ENCODE peak calls at places on chromosomes 6 and 20, in five cellular contexts. B is fibroblast of mammary gland; Y is cardiac fibroblast; U is choroid plexus epithelial cell; M is CD8-positive, alpha-beta T cell. S is an unnamed sample.
A peak's percentile ranks its signal among the peaks of the same experiment; 100 is the strongest.

GRCh38 chr6:111589366-111589765 is 16.3 kb downstream of the TRAF3IP2 start:
- DNase-seq in Y (peak; percentile 94), M (no peak), U (peak; percentile 58), B (peak; percentile 96), S (peak; percentile 91)

GRCh38 chr20:57088436-57088835 is 178.0 kb downstream of the BMP7 start:
- DNase-seq in U (no peak), B (no peak), M (no peak), Y (no peak), S (no peak)

GRCh38 chr6:27678449-27678848 is 205.5 kb upstream of the ZNF184 start:
- DNase-seq in M (no peak), Y (no peak), B (no peak), U (no peak), S (no peak)

GRCh38 chr20:46715292-46715756 is 5.9 kb downstream of the SLC2A10 start:
- DNase-seq in U (peak; percentile 45), M (no peak), Y (peak; percentile 85), B (peak; percentile 88), S (peak; percentile 83)

GRCh38 chr6:23633986-23634385 is 492.0 kb upstream of the NRSN1 start:
- DNase-seq in M (no peak), B (no peak), U (no peak), Y (no peak), S (no peak)

GRCh38 chr6:52787917-52788316 is 15.7 kb downstream of the GSTA1 start:
- DNase-seq in Y (no peak), U (no peak), B (no peak), M (no peak), S (no peak)

GRCh38 chr6:149108398-149109100 is 209.0 kb upstream of the TAB2 start:
- DNase-seq in M (no peak), U (peak; percentile 49), B (no peak), Y (no peak), S (no peak)

GRCh38 chr20:13017235-13017634 is 8.5 kb downstream of the SPTLC3 start:
- DNase-seq in B (peak; percentile 74), U (peak; percentile 83), M (no peak), Y (peak; percentile 78), S (peak; percentile 58)

GRCh38 chr6:46893648-46894047 is 28.1 kb downstream of the ADGRF5 start:
- DNase-seq in Y (peak; percentile 41), B (no peak), M (no peak), U (no peak), S (no peak)

GRCh38 chr20:19961298-19961697 is 55.9 kb upstream of the NAA20 start:
- DNase-seq in B (no peak), Y (no peak), M (no peak), U (no peak), S (no peak)

GRCh38 chr6:61711849-61712248 is 574.2 kb downstream of the KHDRBS2 start:
- DNase-seq in M (no peak), Y (no peak), U (no peak), B (no peak), S (no peak)

GRCh38 chr6:37006793-37007339 is 1.4 kb downstream of the FGD2 start:
- DNase-seq in M (no peak), U (no peak), B (peak; percentile 41), Y (peak; percentile 26), S (peak; percentile 14)

GRCh38 chr6:152671146-152671545 is 26.6 kb upstream of the MYCT1 start:
- DNase-seq in B (no peak), Y (peak; percentile 34), U (peak; percentile 30), M (no peak), S (peak; percentile 52)

GRCh38 chr6:123383718-123384117 is 253.0 kb downstream of the TRDN start:
- DNase-seq in U (no peak), M (no peak), B (no peak), Y (no peak), S (no peak)

GRCh38 chr20:17650816-17651760 is 31.0 kb downstream of the RRBP1 start:
- DNase-seq in B (peak; percentile 78), M (no peak), U (no peak), Y (peak; percentile 53), S (peak; percentile 46)

GRCh38 chr20:51372176-51372803 is 170.2 kb downstream of the NFATC2 start:
- DNase-seq in Y (peak; percentile 76), B (peak; percentile 72), M (peak; percentile 37), U (peak; percentile 86), S (peak; percentile 76)

GRCh38 chr6:6697620-6698019 is 109.1 kb downstream of the LY86 start:
- DNase-seq in Y (no peak), B (no peak), U (no peak), M (no peak), S (no peak)

GRCh38 chr6:6695711-6696048 is 107.2 kb downstream of the LY86 start:
- DNase-seq in U (no peak), M (no peak), Y (peak; percentile 48), B (peak; percentile 67), S (peak; percentile 42)

GRCh38 chr6:6694825-6695710 is 106.5 kb downstream of the LY86 start:
- DNase-seq in M (no peak), U (no peak), Y (peak; percentile 33), B (no peak), S (no peak)

GRCh38 chr6:6696867-6697531 is 108.5 kb downstream of the LY86 start:
- DNase-seq in M (no peak), U (peak; percentile 79), Y (peak; percentile 70), B (peak; percentile 78), S (peak; percentile 81)

DNA sequence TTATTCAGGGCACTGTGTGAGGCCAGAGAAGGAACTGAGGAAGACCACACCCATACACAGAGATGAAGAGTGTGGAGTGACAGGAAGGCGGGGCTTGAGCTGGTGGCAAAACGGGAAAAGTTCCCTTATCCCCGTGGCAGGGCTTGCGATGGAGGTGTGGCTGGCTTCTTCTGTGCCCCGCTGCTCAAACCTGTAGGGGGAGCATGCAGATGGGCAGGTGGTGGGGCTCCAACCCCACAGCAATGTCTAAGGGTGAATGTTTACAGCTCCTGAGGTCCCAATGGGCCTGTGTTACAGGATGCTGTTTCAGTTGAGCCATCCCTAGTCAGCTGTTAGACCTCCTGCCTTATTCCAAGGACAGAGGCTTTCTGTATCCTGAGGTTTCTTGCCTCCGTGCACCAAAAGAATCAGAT is 105.9 kb downstream of the LY86 start:
- DNase-seq in Y (no peak), M (no peak), U (no peak), B (no peak), S (no peak)
- TF ChIP-seq CTCF in Y (no peak), M (no peak), U (no peak), B (no peak), S (no peak)

DNA sequence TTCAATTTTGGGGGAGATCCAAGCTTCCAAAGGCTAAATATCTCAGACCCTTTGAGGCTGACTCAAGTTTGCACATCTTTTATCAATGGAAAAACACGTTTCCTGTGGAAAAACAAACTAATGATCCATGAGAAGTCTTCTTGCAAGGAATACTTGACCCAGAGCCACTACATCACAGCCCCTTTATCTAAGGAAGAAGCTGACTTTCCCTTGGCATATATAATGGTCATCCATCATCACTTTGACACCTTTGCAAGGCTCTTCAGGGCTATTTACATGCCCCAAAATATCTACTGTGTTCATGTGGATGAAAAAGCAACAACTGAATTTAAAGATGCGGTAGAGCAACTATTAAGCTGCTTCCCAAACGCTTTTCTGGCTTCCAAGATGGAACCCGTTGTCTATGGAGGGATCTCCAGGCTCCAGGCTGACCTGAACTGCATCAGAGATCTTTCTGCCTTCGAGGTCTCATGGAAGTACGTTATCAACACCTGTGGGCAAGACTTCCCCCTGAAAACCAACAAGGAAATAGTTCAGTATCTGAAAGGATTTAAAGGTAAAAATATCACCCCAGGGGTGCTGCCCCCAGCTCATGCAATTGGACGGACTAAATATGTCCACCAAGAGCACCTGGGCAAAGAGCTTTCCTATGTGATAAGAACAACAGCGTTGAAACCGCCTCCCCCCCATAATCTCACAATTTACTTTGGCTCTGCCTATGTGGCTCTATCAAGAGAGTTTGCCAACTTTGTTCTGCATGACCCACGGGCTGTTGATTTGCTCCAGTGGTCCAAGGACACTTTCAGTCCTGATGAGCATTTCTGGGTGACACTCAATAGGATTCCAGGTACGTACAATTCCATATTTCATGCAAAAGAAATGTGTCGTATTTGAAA is 35.6 kb downstream of the GCNT2 start:
- DNase-seq in B (no peak), U (no peak), M (no peak), Y (no peak), S (no peak)
- H3K4me3 ChIP-seq in B (no peak overlapping the region), U (no peak overlapping the region), M (no peak overlapping the region), Y (no peak overlapping the region), S (no peak overlapping the region)

GRCh38 chr6:99590728-99591672 is 15.6 kb upstream of the PRDM13 start:
- DNase-seq in Y (no peak), M (no peak), B (no peak), U (no peak), S (no peak)
- TF ChIP-seq CTCF in Y (no peak), M (no peak), B (no peak), U (no peak), S (no peak)

GRCh38 chr6:124953808-124954207 is 8.4 kb upstream of the RNF217 start:
- DNase-seq in Y (no peak), B (no peak), U (no peak), M (no peak), S (no peak)

GRCh38 chr6:124958759-124959354 is 3.4 kb upstream of the RNF217 start:
- DNase-seq in U (peak; percentile 62), Y (peak; percentile 33), B (peak; percentile 86), M (no peak), S (peak; percentile 70)

GRCh38 chr6:124956018-124956417 is 6.2 kb upstream of the RNF217 start:
- DNase-seq in B (no peak), M (no peak), U (no peak), Y (no peak), S (no peak)

GRCh38 chr6:124958149-124958548 is 4.1 kb upstream of the RNF217 start:
- DNase-seq in Y (no peak), U (no peak), M (no peak), B (no peak), S (no peak)

GRCh38 chr6:124955108-124955851 is 7.0 kb upstream of the RNF217 start:
- DNase-seq in U (peak; percentile 61), M (no peak), B (no peak), Y (peak; percentile 60), S (peak; percentile 46)
- H3K4me3 ChIP-seq in U (no peak overlapping the region), M (no peak overlapping the region), B (no peak overlapping the region), Y (no peak overlapping the region), S (no peak overlapping the region)

GRCh38 chr20:33653218-33653899 is 8.8 kb upstream of the C20orf144 start:
- DNase-seq in U (peak; percentile 80), M (peak; percentile 31), B (peak; percentile 72), Y (peak; percentile 78), S (peak; percentile 75)
- TF ChIP-seq CTCF in U (peak; percentile 99), M (peak; percentile 56), B (peak; percentile 96), Y (peak; percentile 95), S (peak; percentile 97)

GRCh38 chr6:31880616-31881015 is 1.8 kb upstream of the SLC44A4 start:
- DNase-seq in B (no peak), Y (no peak), U (no peak), M (no peak), S (no peak)
- H3K4me3 ChIP-seq in B (no peak overlapping the region), Y (no peak overlapping the region), U (no peak overlapping the region), M (no peak overlapping the region), S (no peak overlapping the region)

GRCh38 chr6:87922191-87922946 is 125.3 kb upstream of the SPACA1 start:
- DNase-seq in M (no peak), B (no peak), Y (no peak), U (no peak), S (no peak)

GRCh38 chr6:87919416-87919815 is 128.2 kb upstream of the SPACA1 start:
- DNase-seq in B (no peak), U (no peak), M (no peak), Y (no peak), S (no peak)

GRCh38 chr6:87920245-87920644 is 127.4 kb upstream of the SPACA1 start:
- DNase-seq in U (no peak), M (no peak), Y (no peak), B (no peak), S (no peak)

GRCh38 chr6:87922947-87923330 is 124.7 kb upstream of the SPACA1 start:
- DNase-seq in Y (no peak), M (no peak), B (no peak), U (no peak), S (no peak)

GRCh38 chr6:87921034-87921433 is 126.6 kb upstream of the SPACA1 start:
- DNase-seq in M (no peak), B (no peak), Y (no peak), U (no peak), S (no peak)
- TF ChIP-seq CTCF in M (no peak), B (no peak), Y (no peak), U (no peak), S (no peak)